ENCODE peak calls at places on chromosome 15, in four cellular contexts. N, U, Y and X are unnamed samples.

GRCh38 chr15:98955980-98956723 is 51.4 kb downstream of the PGPEP1L start:
- DNase-seq in Y (no peak), N (no peak), U (no peak), X (no peak)

GRCh38 chr15:29596266-29596665 is 226.0 kb downstream of the TJP1 start:
- DNase-seq in U (no peak), Y (no peak), N (no peak), X (no peak)

GRCh38 chr15:27873039-27873438 is 226.1 kb downstream of the OCA2 start:
- DNase-seq in U (no peak), N (no peak), Y (no peak), X (no peak)

GRCh38 chr15:59410448-59410896 is 27.5 kb upstream of the FAM81A start:
- DNase-seq in N (no peak), Y (no peak), U (no peak), X (no peak)

GRCh38 chr15:81049835-81050234 is 49.1 kb downstream of the TLNRD1 start:
- DNase-seq in U (no peak), Y (no peak), N (no peak), X (no peak)

GRCh38 chr15:95326689-95327525 is 1003.6 kb upstream of the NR2F2 start:
- DNase-seq in U (no peak), Y (peak), N (no peak), X (no peak)

GRCh38 chr15:77633134-77633912 is 611 bp upstream of the LINGO1 start:
- DNase-seq in Y (peak), U (peak), N (peak), X (peak)

GRCh38 chr15:89127054-89127702 is 38.9 kb downstream of the ABHD2 start:
- DNase-seq in Y (no peak), U (no peak), N (peak), X (no peak)

GRCh38 chr15:90463381-90463780 is 66.3 kb upstream of the CRTC3 start:
- DNase-seq in N (no peak), U (no peak), Y (no peak), X (no peak)
- TF ChIP-seq CTCF in N (no peak), U (no peak), Y (no peak), X (no peak)

DNA sequence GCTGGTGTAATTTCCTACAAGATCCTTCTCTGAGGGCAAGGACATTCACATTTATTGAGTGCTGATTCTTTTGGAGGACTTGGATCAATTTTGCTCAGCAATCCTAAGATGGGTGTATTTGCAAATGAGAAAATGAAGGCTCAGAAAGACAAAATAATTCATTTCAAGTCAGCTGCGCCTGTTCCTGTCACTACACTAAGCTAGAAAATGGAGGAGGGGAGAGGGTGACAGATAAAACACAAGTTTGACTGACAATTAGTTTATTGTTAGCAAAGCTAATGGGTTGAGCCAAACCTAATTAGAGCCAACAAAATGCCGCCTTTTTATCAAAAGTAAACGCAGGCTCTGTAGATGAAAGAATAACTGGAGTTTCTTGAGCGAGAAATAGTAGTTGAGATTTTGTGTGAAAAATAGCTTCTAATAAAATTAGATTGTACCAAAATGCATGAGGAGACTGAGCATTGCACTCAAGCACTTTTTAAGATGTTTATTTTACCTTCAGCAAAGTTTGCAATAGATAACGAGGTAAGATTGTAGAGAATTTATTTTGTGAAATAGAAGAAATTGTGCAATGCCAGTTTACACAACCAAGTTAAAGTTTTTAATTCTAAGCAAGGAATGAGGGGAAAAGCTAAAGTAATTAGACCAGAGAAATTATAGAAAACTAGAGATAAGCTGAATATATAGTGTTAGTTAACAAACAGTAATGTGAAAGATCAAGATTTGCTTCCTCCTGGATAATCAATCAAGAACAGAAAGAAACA is 39.6 kb upstream of the SECISBP2L start:
- DNase-seq in U (no peak), N (no peak), Y (no peak), X (no peak)
- TF ChIP-seq CTCF in U (no peak), N (no peak), Y (no peak), X (no peak)

DNA sequence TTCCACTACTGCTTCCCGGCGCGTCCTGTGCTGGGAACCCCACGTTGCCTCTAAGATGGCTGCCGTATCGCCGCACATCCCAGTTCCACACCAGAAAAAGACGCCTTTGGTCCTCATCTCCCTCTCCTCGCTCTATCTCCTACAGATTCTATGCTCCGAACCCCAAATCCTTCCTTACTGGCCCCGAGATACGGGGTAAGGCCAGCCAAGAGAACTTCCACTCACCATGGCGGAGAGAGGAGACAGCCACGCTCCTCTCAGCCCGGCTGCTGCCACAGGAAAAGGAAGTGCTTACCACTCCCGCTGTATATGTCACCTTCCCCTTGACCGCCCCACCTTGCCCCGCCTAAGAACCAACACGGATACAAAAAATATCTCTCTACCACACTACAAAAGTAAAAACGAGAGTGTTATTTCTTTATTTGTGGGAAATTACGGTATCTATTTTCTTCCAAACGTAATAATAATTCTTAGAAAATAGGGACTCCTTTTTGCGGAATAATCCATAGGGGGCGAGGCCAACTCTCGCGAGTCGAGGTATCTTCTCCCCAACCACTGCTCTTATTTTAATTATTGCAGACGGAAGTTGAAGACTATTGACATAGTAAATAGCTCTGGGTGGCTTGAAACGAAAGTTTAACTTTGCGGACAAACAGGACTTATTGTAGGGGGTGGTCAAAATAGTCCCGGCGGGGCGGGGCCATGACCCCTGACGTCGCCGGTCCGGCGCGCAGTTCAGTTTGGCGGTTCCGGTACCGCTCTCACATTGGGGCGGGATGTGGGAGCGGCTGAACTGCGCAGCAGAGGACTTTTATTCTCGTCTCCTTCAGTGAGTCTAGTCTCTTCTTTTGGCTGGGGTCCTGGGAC is at the start of the genes RPL4 and ZWILCH:
- DNase-seq in N (peak), Y (peak), U (peak), X (peak)
- TF ChIP-seq CTCF in N (no peak), Y (no peak), U (peak), X (no peak)

DNA sequence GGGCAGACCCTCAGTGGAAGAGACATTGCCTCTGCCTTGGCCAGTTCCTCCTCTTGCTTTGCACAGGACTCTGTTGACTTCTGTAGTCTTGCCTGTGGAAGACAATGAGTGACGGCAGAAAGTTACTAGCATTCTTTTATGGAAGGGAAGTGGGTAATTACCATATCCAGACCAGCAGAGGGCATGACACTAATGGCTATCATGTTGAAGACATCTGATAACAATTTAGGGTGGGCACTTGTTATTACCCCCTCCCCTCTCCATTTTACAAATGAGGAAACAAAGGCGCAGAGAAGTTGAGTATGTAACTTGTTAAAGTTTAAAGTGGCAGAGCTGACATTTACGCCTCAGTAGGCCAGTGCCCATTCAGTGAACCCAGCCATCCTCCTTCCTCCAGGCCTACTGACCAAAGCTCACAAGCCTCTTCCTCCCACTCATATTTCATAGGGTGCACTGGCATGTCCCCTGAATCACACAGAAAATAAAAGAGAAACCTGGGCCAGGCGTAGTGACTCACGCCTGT is 48.2 kb upstream of the FMN1 start:
- DNase-seq in U (no peak), Y (peak), N (no peak), X (no peak)
- TF ChIP-seq CTCF in U (no peak), Y (peak), N (peak), X (peak)

GRCh38 chr15:53976844-53977392 is 1.3 kb upstream of the UNC13C start:
- DNase-seq in U (no peak), Y (peak), N (no peak), X (no peak)
- TF ChIP-seq CTCF in U (no peak), Y (no peak), N (no peak), X (no peak)

GRCh38 chr15:72342385-72342784 is 22.4 kb upstream of the CELF6 start:
- DNase-seq in N (peak), U (no peak), Y (peak), X (no peak)
- TF ChIP-seq CTCF in N (peak), U (peak), Y (no peak), X (peak)

DNA sequence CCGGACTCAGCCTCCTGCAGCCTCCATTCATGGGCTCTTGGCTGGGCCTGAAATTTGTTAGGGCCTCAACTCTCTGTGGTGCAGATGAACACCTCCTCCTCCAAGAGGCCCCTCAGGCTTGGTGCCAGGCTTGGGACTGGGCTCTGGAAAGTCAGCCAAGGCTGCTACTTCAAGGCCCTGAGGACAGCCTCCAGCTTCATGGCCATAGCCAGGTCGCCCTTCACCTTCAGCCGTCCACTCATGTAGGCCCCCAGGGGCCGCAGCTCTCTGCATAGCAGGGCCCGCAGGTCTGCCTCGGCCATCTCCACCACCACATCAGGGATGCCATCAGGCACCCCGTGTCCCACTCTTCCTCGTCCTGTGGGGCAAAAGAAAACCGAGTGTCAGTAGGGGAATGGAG is 8.3 kb downstream of the STOML1 start:
- DNase-seq in N (no peak), U (peak), Y (no peak), X (no peak)
- TF ChIP-seq CTCF in N (no peak), U (no peak), Y (no peak), X (no peak)

DNA sequence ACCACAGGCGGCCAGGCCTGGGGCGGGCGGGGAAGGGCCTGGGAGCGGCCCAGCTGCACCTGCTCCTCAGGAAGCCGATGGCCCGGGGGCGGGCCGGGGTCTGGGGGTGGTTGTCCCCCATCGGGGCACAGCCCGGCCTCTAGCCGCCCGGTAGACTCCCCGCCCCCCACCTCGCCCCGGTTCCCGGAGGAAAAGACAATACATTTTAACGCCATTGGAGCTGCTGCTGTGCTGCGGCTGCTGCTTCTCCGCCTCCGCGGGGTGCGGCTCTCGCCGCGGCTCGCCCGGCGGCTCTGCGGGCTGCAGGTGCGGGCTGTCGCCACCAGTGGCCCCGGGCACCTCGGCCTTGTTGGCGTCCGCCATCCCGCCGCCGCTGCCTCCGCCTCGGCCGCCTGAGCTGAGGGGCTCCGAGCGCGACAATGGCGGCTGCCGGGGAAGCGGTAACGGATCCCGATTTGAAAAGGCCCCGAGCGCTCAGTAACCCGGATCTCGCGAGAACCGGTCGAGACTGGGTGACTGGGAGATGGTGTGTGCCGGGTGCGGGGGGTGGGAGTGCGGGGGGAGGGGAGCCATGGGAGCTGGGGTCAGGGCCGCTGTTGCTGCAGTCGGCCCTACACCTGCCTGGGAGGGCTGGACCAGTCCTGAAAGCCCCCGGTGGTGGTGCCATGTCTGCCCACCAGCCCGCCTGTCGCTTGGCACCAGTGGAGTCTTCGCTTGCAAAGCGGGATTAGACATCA is at the start of gene MYEF2:
- DNase-seq in Y (peak), U (peak), N (peak), X (no peak)
- TF ChIP-seq CTCF in Y (no peak), U (no peak), N (no peak), X (no peak)